ENCODE peak calls at places on chromosomes 4 and X, in ten cellular contexts. A, R, G, H, M, X, Y, C, W and S are unnamed samples.

GRCh38 chrX:16838202-16839066 is 31.7 kb downstream of the RBBP7 start:
- DNase-seq in H (peak), R (no peak), C (no peak), G (no peak), A (peak), X (no peak), Y (no peak), M (no peak), W (no peak), S (peak)

GRCh38 chrX:15838017-15838416 is 16.6 kb downstream of the AP1S2 start:
- DNase-seq in W (no peak), A (no peak), G (no peak), C (peak), X (no peak), H (no peak), M (no peak), Y (no peak), R (no peak), S (no peak)

GRCh38 chr4:3478446-3479357 is 15.6 kb downstream of the DOK7 start:
- DNase-seq in A (no peak), W (no peak), H (no peak), X (no peak), R (peak), C (no peak), M (no peak), Y (no peak), G (no peak), S (no peak)

GRCh38 chrX:103845165-103845653 is 13.2 kb upstream of the RAB9B start:
- DNase-seq in R (peak), C (peak), W (peak), Y (peak), H (peak), M (peak), X (peak), A (peak), G (peak), S (peak)

GRCh38 chr4:148064451-148064850 is 332.6 kb downstream of the ARHGAP10 start:
- DNase-seq in A (no peak), X (no peak), W (no peak), H (no peak), M (no peak), Y (no peak), C (no peak), G (no peak), R (no peak), S (no peak)

GRCh38 chr4:154560824-154561231 is 2.0 kb upstream of the FGB start:
- DNase-seq in R (no peak), C (no peak), X (no peak), Y (no peak), M (no peak), A (no peak), G (no peak), W (no peak), H (peak), S (no peak)

GRCh38 chr4:6422866-6423265 is 49.5 kb downstream of the PPP2R2C start:
- DNase-seq in A (no peak), M (no peak), H (no peak), X (no peak), R (peak), G (no peak), Y (no peak), W (no peak), C (no peak), S (no peak)

GRCh38 chrX:108217877-108218276 is 126.3 kb downstream of the ATG4A start:
- DNase-seq in W (no peak), H (no peak), C (no peak), M (no peak), X (no peak), G (no peak), A (no peak), Y (peak), R (no peak), S (no peak)

GRCh38 chrX:154372612-154373022 is 1.8 kb downstream of the FLNA start:
- DNase-seq in M (no peak), A (no peak), W (no peak), X (no peak), G (no peak), H (peak), R (peak), C (no peak), Y (no peak), S (no peak)

GRCh38 chr4:139740531-139741041 is 75.0 kb downstream of the MGST2 start:
- DNase-seq in G (peak), Y (peak), A (peak), W (peak), R (peak), X (no peak), H (peak), M (no peak), C (no peak), S (peak)

GRCh38 chr4:10096976-10097330 is 19.6 kb downstream of the WDR1 start:
- DNase-seq in X (no peak), R (no peak), W (peak), H (no peak), Y (no peak), C (no peak), M (no peak), A (no peak), G (no peak), S (no peak)

GRCh38 chr4:125951275-125951887 is 636.6 kb downstream of the FAT4 start:
- DNase-seq in R (no peak), C (no peak), G (no peak), X (no peak), H (peak), M (no peak), A (peak), Y (no peak), W (no peak), S (peak)

GRCh38 chr4:121208571-121208970 is 44.5 kb upstream of the TNIP3 start:
- DNase-seq in H (no peak), A (no peak), C (no peak), G (no peak), W (no peak), R (no peak), Y (no peak), X (no peak), M (no peak), S (no peak)

GRCh38 chr4:28926156-28926555 is 1794.0 kb upstream of the PCDH7 start:
- DNase-seq in Y (no peak), H (peak), R (no peak), C (no peak), A (no peak), M (no peak), X (no peak), W (no peak), G (no peak), S (no peak)

GRCh38 chrX:37745354-37745753 is 34.5 kb upstream of the CYBB start:
- DNase-seq in M (peak), C (peak), X (peak), A (no peak), R (peak), W (peak), Y (peak), H (peak), G (peak), S (peak)

GRCh38 chr4:123405212-123405856 is 8.7 kb downstream of the SPRY1 start:
- DNase-seq in A (no peak), W (no peak), G (no peak), H (no peak), Y (no peak), C (no peak), M (no peak), R (no peak), X (no peak), S (no peak)

GRCh38 chr4:56531149-56531770 is 25.7 kb downstream of the ARL9 start:
- DNase-seq in G (no peak), H (no peak), Y (no peak), C (no peak), M (no peak), A (no peak), R (no peak), X (no peak), W (no peak), S (no peak)

GRCh38 chrX:30713061-30713525 is 59.9 kb downstream of the GK start:
- DNase-seq in X (no peak), W (no peak), M (peak), G (peak), A (no peak), C (peak), Y (peak), R (no peak), H (peak), S (peak)

GRCh38 chr4:19684079-19684478 is 567.6 kb upstream of the SLIT2 start:
- DNase-seq in X (no peak), R (no peak), C (no peak), Y (no peak), A (no peak), M (no peak), H (no peak), G (no peak), W (no peak), S (no peak)